ENCODE peak calls at places on chromosomes 2 and 18, in four cellular contexts. U, S, Z and A are unnamed samples.

GRCh38 chr2:176669398-176670174 is 400.3 kb downstream of the MTX2 start:
- DNase-seq in U (no peak), S (no peak), Z (no peak), A (no peak)

GRCh38 chr2:156708051-156708450 is 271.9 kb downstream of the GPD2 start:
- DNase-seq in U (no peak), S (no peak), Z (no peak), A (no peak)

GRCh38 chr2:32777714-32778113 is 149.9 kb downstream of the TTC27 start:
- DNase-seq in U (no peak), S (no peak), Z (no peak), A (no peak)

GRCh38 chr18:53603281-53603680 is 621.2 kb downstream of the MBD2 start:
- DNase-seq in U (no peak), S (no peak), Z (no peak), A (no peak)

GRCh38 chr2:147223553-147223952 is 621.3 kb upstream of the ACVR2A start:
- DNase-seq in U (no peak), S (peak), Z (no peak), A (no peak)

GRCh38 chr2:169839954-169840746 is 12.9 kb downstream of the UBR3 start:
- DNase-seq in U (no peak), S (no peak), Z (no peak), A (no peak)

GRCh38 chr2:162582357-162582798 is 238.4 kb downstream of the GCA start:
- DNase-seq in U (no peak), S (peak), Z (no peak), A (no peak)

GRCh38 chr2:207239754-207240494 is 74.2 kb upstream of the KLF7 start:
- DNase-seq in U (no peak), S (no peak), Z (no peak), A (no peak)

GRCh38 chr2:186726938-186727337 is 33.1 kb downstream of the FAM171B start:
- DNase-seq in U (no peak), S (no peak), Z (no peak), A (no peak)

GRCh38 chr18:79318142-79318673 is 77.5 kb upstream of the NFATC1 start:
- DNase-seq in U (no peak), S (no peak), Z (no peak), A (no peak)

GRCh38 chr2:224561234-224562005 is 23.7 kb downstream of the CUL3 start:
- DNase-seq in U (no peak), S (no peak), Z (no peak), A (no peak)